ENCODE peak calls at places on chromosomes 3 and 15, in seven cellular contexts. L, E, K, C, N, D and S are unnamed samples.

GRCh38 chr15:76073554-76073953 is 13.8 kb downstream of the TMEM266 start:
- DNase-seq in L (no peak), E (no peak), K (no peak), C (no peak), N (no peak), D (no peak), S (no peak)

GRCh38 chr3:182276512-182276911 is 516.8 kb upstream of the ATP11B start:
- DNase-seq in L (no peak), E (no peak), K (no peak), C (no peak), N (no peak), D (no peak), S (no peak)

GRCh38 chr3:106007512-106007911 is 138.7 kb upstream of the CBLB start:
- DNase-seq in L (no peak), E (no peak), K (no peak), C (no peak), N (no peak), D (no peak), S (no peak)

GRCh38 chr3:42823351-42823750 is 14.1 kb downstream of the ACKR2 start:
- DNase-seq in L (no peak), E (no peak), K (no peak), C (no peak), N (no peak), D (no peak), S (no peak)

GRCh38 chr15:82952156-82953081 is at the start of gene HOMER2:
- DNase-seq in L (no peak), E (peak), K (no peak), C (peak), N (peak), D (no peak), S (peak)

GRCh38 chr3:179973024-179973423 is 63.7 kb downstream of the PEX5L start:
- DNase-seq in L (no peak), E (no peak), K (no peak), C (no peak), N (no peak), D (no peak), S (no peak)

GRCh38 chr15:70116317-70116716 is 18.6 kb upstream of the TLE3 start:
- DNase-seq in L (no peak), E (no peak), K (no peak), C (no peak), N (no peak), D (no peak), S (no peak)

GRCh38 chr3:172029425-172030128 is 9.8 kb upstream of the FNDC3B start:
- DNase-seq in L (no peak), E (no peak), K (no peak), C (no peak), N (no peak), D (no peak), S (no peak)

GRCh38 chr3:170054204-170054603 is 16.4 kb downstream of the GPR160 start:
- DNase-seq in L (no peak), E (no peak), K (no peak), C (no peak), N (no peak), D (peak), S (no peak)

GRCh38 chr15:38520035-38520434 is 44.6 kb downstream of the RASGRP1 start:
- DNase-seq in L (no peak), E (no peak), K (no peak), C (no peak), N (no peak), D (no peak), S (no peak)

GRCh38 chr15:90082140-90082713 is 20.0 kb downstream of the IDH2 start:
- DNase-seq in L (no peak), E (no peak), K (no peak), C (no peak), N (no peak), D (no peak), S (no peak)

GRCh38 chr15:68091743-68092142 is 37.6 kb downstream of the PIAS1 start:
- DNase-seq in L (no peak), E (no peak), K (no peak), C (no peak), N (no peak), D (no peak), S (no peak)

GRCh38 chr3:129506272-129506742 is 22.1 kb upstream of the RHO start:
- DNase-seq in L (no peak), E (no peak), K (peak), C (no peak), N (no peak), D (no peak), S (no peak)

GRCh38 chr3:23301817-23302216 is 98.7 kb downstream of the UBE2E2 start:
- DNase-seq in L (no peak), E (no peak), K (no peak), C (no peak), N (no peak), D (no peak), S (no peak)

GRCh38 chr3:124895756-124896155 is 8.6 kb upstream of the ITGB5 start:
- DNase-seq in L (no peak), E (no peak), K (no peak), C (no peak), N (no peak), D (no peak), S (no peak)

GRCh38 chr3:111069974-111070751 is 1.5 kb upstream of the NECTIN3 start:
- DNase-seq in L (no peak), E (no peak), K (peak), C (peak), N (peak), D (peak), S (no peak)

GRCh38 chr3:111851511-111851954 is 7.5 kb upstream of the PHLDB2 start:
- DNase-seq in L (no peak), E (no peak), K (no peak), C (no peak), N (peak), D (peak), S (no peak)

GRCh38 chr15:91803260-91803659 is 50.2 kb upstream of the SLCO3A1 start:
- DNase-seq in L (no peak), E (no peak), K (no peak), C (no peak), N (no peak), D (no peak), S (no peak)

GRCh38 chr3:186400677-186401076 is 38.6 kb upstream of the DGKG start:
- DNase-seq in L (no peak), E (no peak), K (no peak), C (no peak), N (no peak), D (no peak), S (no peak)

GRCh38 chr3:46860381-46861292 is 2.6 kb downstream of the MYL3 start:
- DNase-seq in L (peak), E (peak), K (peak), C (peak), N (no peak), D (no peak), S (no peak)

GRCh38 chr3:125150525-125151436 is 61.8 kb downstream of the SLC12A8 start:
- DNase-seq in L (peak), E (peak), K (no peak), C (no peak), N (no peak), D (peak), S (no peak)

GRCh38 chr3:62631471-62631870 is 243.7 kb downstream of the CADPS start:
- DNase-seq in L (no peak), E (no peak), K (no peak), C (no peak), N (no peak), D (no peak), S (no peak)

GRCh38 chr3:144773344-144773743 is 801.7 kb downstream of the DIPK2A start:
- DNase-seq in L (no peak), E (no peak), K (no peak), C (no peak), N (no peak), D (no peak), S (no peak)

GRCh38 chr3:64023861-64024223 is 548 bp upstream of the PSMD6 start:
- DNase-seq in L (no peak), E (no peak), K (no peak), C (no peak), N (no peak), D (peak), S (no peak)

GRCh38 chr15:60591491-60592385 is 112.8 kb upstream of the ICE2 start:
- DNase-seq in L (peak), E (peak), K (peak), C (peak), N (no peak), D (no peak), S (peak)

GRCh38 chr15:51499379-51499976 is 123.1 kb downstream of the DMXL2 start:
- DNase-seq in L (no peak), E (no peak), K (no peak), C (no peak), N (peak), D (peak), S (no peak)

GRCh38 chr3:149579838-149580542 is 77.8 kb downstream of the WWTR1 start:
- DNase-seq in L (no peak), E (no peak), K (no peak), C (no peak), N (peak), D (no peak), S (no peak)

GRCh38 chr3:85790445-85791030 is 831.7 kb downstream of the CADM2 start:
- DNase-seq in L (no peak), E (no peak), K (no peak), C (no peak), N (no peak), D (no peak), S (no peak)

GRCh38 chr3:113231827-113232253 is 20.5 kb downstream of the BOC start:
- DNase-seq in L (no peak), E (no peak), K (no peak), C (no peak), N (peak), D (peak), S (no peak)

GRCh38 chr3:191239439-191240035 is 40.5 kb downstream of the OSTN start:
- DNase-seq in L (no peak), E (no peak), K (no peak), C (no peak), N (no peak), D (peak), S (no peak)

GRCh38 chr15:38474155-38474757 is 20.3 kb downstream of the FAM98B start:
- DNase-seq in L (no peak), E (peak), K (no peak), C (no peak), N (peak), D (peak), S (no peak)

GRCh38 chr3:108486910-108487309 is 23.5 kb downstream of the MYH15 start:
- DNase-seq in L (no peak), E (peak), K (no peak), C (peak), N (peak), D (peak), S (no peak)

GRCh38 chr15:64883097-64883581 is 28.6 kb upstream of the ANKDD1A start:
- DNase-seq in L (no peak), E (no peak), K (peak), C (no peak), N (no peak), D (peak), S (no peak)

GRCh38 chr3:124599147-124599765 is 131.0 kb upstream of the UMPS start:
- DNase-seq in L (no peak), E (no peak), K (no peak), C (no peak), N (no peak), D (no peak), S (no peak)

GRCh38 chr3:142628806-142629205 is 32.6 kb downstream of the PLS1 start:
- DNase-seq in L (no peak), E (no peak), K (no peak), C (no peak), N (no peak), D (no peak), S (no peak)

GRCh38 chr15:27826902-27827321 is 272.2 kb downstream of the OCA2 start:
- DNase-seq in L (no peak), E (no peak), K (no peak), C (no peak), N (peak), D (peak), S (no peak)

GRCh38 chr3:113533534-113533892 is 1.2 kb downstream of the SIDT1 start:
- DNase-seq in L (no peak), E (no peak), K (no peak), C (no peak), N (no peak), D (no peak), S (no peak)

GRCh38 chr3:14452676-14453367 is 50.4 kb downstream of the SLC6A6 start:
- DNase-seq in L (peak), E (peak), K (peak), C (peak), N (peak), D (peak), S (no peak)
- TF ChIP-seq CTCF in L (no peak), E (no peak), K (no peak), C (peak), N (no peak), D (peak), S (peak)

DNA sequence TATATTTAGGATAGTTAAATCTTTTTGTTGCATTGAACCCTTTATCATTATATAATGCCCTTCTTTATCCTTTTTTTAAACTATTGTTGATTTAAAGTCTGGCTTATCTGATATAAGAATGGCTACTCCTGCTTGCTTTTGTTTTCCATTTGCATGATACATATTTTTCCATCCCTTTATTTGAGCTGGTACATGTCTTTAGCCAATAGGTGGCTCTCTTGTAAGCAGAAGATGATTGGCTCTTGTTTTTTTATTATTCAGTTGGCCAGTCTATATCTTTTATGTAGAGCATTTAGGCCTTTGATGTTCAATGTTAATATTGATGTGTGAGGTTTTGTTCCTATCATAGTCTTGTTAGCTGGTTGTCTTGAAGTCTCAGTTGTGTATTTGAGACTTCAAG is 99.5 kb upstream of the MCTP2 start:
- DNase-seq in L (no peak), E (no peak), K (no peak), C (no peak), N (no peak), D (no peak), S (no peak)
- TF ChIP-seq CTCF in L (no peak), E (no peak), K (no peak), C (no peak), N (no peak), D (no peak), S (no peak)

GRCh38 chr3:117080899-117081298 is 371.3 kb downstream of the TUSC7 start:
- DNase-seq in L (no peak), E (no peak), K (no peak), C (no peak), N (no peak), D (no peak), S (no peak)
- TF ChIP-seq CTCF in L (no peak), E (no peak), K (no peak), C (no peak), N (no peak), D (no peak), S (no peak)

DNA sequence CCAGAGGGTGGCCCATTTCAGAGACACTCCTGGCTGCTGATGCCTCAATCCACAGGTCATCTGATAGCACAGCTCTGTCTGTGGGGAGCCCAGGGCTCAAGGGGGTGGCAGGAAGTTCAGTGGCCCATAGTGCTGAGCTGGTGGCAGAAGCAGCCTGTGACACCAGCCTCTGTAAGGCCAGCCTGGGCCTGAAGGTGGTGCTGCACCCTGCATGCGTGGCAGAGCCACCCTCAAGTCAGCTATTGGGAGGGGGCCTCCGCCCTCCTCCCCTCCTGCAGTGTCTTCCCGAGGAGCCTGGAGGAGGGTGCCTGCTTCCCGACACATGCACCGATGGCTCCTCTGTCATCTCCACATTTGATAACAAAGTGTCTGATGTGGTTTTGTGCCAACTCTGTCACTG is 3.0 kb downstream of the PLA1A start:
- DNase-seq in L (peak), E (peak), K (peak), C (peak), N (no peak), D (no peak), S (no peak)
- TF ChIP-seq CTCF in L (no peak), E (peak), K (peak), C (peak), N (no peak), D (peak), S (peak)

GRCh38 chr3:72086051-72086711 is 301.2 kb upstream of the PROK2 start:
- DNase-seq in L (no peak), E (no peak), K (no peak), C (no peak), N (no peak), D (peak), S (no peak)

GRCh38 chr3:72085036-72085435 is 300.1 kb upstream of the PROK2 start:
- DNase-seq in L (no peak), E (no peak), K (no peak), C (no peak), N (no peak), D (no peak), S (no peak)

GRCh38 chr3:72086712-72087093 is 301.8 kb upstream of the PROK2 start:
- DNase-seq in L (no peak), E (no peak), K (no peak), C (no peak), N (no peak), D (no peak), S (no peak)

GRCh38 chr3:72087420-72087819 is 302.5 kb upstream of the PROK2 start:
- DNase-seq in L (no peak), E (no peak), K (no peak), C (no peak), N (no peak), D (no peak), S (no peak)

DNA sequence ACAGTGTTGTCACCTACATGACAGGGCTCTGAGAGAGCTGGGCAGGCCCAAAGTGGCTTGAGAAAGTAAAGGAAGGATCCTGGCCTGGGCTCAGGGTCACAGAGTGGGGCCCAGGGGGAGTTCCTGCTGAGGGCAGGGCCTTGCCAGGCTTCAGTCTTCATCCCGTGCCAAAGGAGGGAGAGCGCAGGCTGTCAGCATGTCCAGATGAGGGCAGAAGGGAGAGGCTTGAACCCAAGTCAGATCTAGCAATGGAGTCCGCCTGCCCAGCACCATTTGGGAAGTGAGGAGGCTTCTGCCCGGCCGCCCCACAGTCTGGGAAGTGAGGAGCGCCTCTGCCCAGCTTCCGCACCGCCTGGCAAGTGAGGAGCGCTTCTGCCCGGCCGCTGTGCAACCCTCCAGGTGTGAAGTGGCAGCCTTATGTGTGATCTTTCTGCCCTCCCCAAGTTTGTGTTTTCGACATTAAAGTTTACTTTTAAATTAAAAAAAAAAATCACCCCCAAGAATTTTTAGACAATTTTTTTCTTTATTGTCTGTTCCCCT is 303.6 kb upstream of the PROK2 start:
- DNase-seq in L (no peak), E (no peak), K (no peak), C (no peak), N (no peak), D (no peak), S (no peak)
- TF ChIP-seq CTCF in L (no peak), E (peak), K (no peak), C (no peak), N (no peak), D (no peak), S (no peak)

GRCh38 chr15:55770808-55771207 is 27.9 kb upstream of the PRTG start:
- DNase-seq in L (no peak), E (peak), K (no peak), C (no peak), N (no peak), D (no peak), S (no peak)

GRCh38 chr15:55775316-55775715 is 32.4 kb upstream of the PRTG start:
- DNase-seq in L (no peak), E (peak), K (no peak), C (no peak), N (no peak), D (no peak), S (no peak)

GRCh38 chr15:55770261-55770660 is 27.3 kb upstream of the PRTG start:
- DNase-seq in L (no peak), E (no peak), K (no peak), C (no peak), N (no peak), D (no peak), S (no peak)

GRCh38 chr15:55778932-55779331 is 36.0 kb upstream of the PRTG start:
- DNase-seq in L (no peak), E (no peak), K (no peak), C (no peak), N (no peak), D (no peak), S (no peak)

DNA sequence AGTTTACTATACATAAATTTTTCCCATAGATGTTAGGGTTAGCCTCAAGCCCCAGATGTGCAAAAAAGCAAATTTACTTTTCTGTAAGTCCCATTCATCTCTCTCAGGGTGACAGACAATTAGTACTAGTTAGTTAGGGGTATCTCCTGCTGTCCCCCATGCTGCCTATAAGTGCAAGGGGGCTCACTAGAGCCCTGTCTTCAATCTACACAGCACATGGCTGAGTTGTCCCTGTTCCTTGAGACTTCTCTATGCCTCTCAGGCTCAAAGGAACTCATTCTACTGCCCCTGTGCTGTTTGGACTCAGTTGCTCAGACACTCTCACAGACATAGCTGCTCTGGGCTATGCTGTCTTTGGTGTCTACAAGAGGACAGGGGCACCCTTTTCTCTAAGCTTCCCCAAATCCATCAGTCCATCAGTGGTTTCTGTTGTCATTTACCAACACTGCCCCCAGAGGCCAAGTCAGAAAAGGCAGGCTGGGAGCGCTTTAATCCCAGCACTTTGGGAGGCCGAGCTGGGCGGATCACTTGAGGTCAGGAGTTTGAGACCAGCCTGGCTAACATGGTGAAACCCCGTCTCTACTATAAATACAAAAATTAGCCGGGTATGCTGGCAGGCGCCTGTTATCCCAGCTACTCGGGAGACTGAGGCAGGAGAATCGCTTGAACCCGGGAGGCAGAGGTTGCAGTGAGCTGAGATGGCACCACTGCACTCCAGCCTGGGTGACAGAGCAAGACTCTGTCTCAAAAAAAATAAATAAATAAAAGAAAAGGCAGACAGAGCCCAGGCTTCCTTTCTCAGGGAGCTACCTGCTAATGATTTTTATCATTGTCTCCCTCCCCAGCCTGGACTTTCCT is 31.4 kb upstream of the PRTG start:
- DNase-seq in L (no peak), E (peak), K (no peak), C (peak), N (no peak), D (peak), S (no peak)
- TF ChIP-seq CTCF in L (no peak), E (peak), K (peak), C (peak), N (peak), D (peak), S (peak)

GRCh38 chr3:188792788-188793187 is 379.0 kb upstream of the TPRG1 start:
- DNase-seq in L (no peak), E (peak), K (no peak), C (peak), N (no peak), D (peak), S (no peak)
- TF ChIP-seq CTCF in L (no peak), E (peak), K (no peak), C (peak), N (peak), D (peak), S (peak)

GRCh38 chr3:49454457-49454856 is 15.6 kb upstream of the DAG1 start:
- DNase-seq in L (no peak), E (peak), K (no peak), C (no peak), N (no peak), D (no peak), S (no peak)
- TF ChIP-seq CTCF in L (no peak), E (peak), K (no peak), C (peak), N (no peak), D (peak), S (no peak)